ENCODE peak calls at places on chromosomes 13 and 19, in six cellular contexts. L, P, F, X, E and G are unnamed samples.

GRCh38 chr13:102839462-102839861 is 6.4 kb upstream of the ERCC5 start:
- DNase-seq in L (no peak), P (no peak), E (peak; percentile 75), X (no peak), F (no peak), G (no peak)

GRCh38 chr19:48741222-48741999 is 1.0 kb upstream of the RASIP1 start:
- DNase-seq in X (peak; percentile 78), F (no peak), E (no peak), P (peak; percentile 32), L (peak; percentile 61), G (no peak)

GRCh38 chr19:52224211-52224610 is 34.4 kb downstream of the PPP2R1A start:
- DNase-seq in X (no peak), E (no peak), F (no peak), P (no peak), L (no peak), G (no peak)

GRCh38 chr13:105991622-105992254 is 543.7 kb downstream of the EFNB2 start:
- DNase-seq in X (no peak), L (no peak), P (no peak), E (peak; percentile 66), F (no peak), G (no peak)

GRCh38 chr19:12801466-12802266 is at the start of the genes PRDX2 and THSD8:
- DNase-seq in P (peak; percentile 78), E (peak; percentile 85), X (peak; percentile 77), L (peak; percentile 76), F (no peak), G (peak; percentile 59)

GRCh38 chr19:17950310-17951150 is 16.4 kb upstream of the KCNN1 start:
- DNase-seq in X (peak; percentile 52), L (no peak), F (no peak), P (peak; percentile 20), E (no peak), G (peak; percentile 40)

GRCh38 chr19:50457300-50457699 is 19.0 kb upstream of the EMC10 start:
- DNase-seq in L (no peak), E (no peak), X (no peak), P (no peak), F (no peak), G (no peak)

GRCh38 chr13:20354722-20355121 is 122.6 kb upstream of the GJB6 start:
- DNase-seq in E (no peak), F (no peak), P (no peak), L (no peak), X (no peak), G (no peak)

GRCh38 chr19:34879563-34879962 is 47.1 kb upstream of the ZNF30 start:
- DNase-seq in F (no peak), P (no peak), L (no peak), E (no peak), X (no peak), G (no peak)

GRCh38 chr19:56597696-56598095 is 2.6 kb downstream of the ZNF71 start:
- DNase-seq in F (no peak), E (no peak), P (no peak), X (no peak), L (no peak), G (no peak)

GRCh38 chr19:42281175-42282035 is 12.4 kb downstream of the CIC start:
- DNase-seq in F (no peak), P (no peak), X (peak; percentile 71), E (peak; percentile 70), L (peak; percentile 85), G (peak; percentile 34)
- TF ChIP-seq CTCF in F (no peak), P (no peak), X (no peak), E (peak; percentile 4), L (no peak), G (no peak)

GRCh38 chr13:25018729-25019115 is 77.2 kb upstream of the PABPC3 start:
- DNase-seq in E (no peak), P (no peak), X (peak; percentile 53), L (no peak), F (no peak), G (no peak)
- TF ChIP-seq CTCF in E (no peak), P (no peak), X (peak; percentile 37), L (no peak), F (no peak), G (no peak)

GRCh38 chr13:100594731-100595130 is 6.1 kb upstream of the GGACT start:
- DNase-seq in X (peak; percentile 67), P (no peak), F (no peak), E (no peak), L (no peak), G (no peak)
- TF ChIP-seq CTCF in X (peak; percentile 77), P (peak; percentile 17), F (peak; percentile 34), E (peak; percentile 33), L (peak; percentile 9), G (no peak)

DNA sequence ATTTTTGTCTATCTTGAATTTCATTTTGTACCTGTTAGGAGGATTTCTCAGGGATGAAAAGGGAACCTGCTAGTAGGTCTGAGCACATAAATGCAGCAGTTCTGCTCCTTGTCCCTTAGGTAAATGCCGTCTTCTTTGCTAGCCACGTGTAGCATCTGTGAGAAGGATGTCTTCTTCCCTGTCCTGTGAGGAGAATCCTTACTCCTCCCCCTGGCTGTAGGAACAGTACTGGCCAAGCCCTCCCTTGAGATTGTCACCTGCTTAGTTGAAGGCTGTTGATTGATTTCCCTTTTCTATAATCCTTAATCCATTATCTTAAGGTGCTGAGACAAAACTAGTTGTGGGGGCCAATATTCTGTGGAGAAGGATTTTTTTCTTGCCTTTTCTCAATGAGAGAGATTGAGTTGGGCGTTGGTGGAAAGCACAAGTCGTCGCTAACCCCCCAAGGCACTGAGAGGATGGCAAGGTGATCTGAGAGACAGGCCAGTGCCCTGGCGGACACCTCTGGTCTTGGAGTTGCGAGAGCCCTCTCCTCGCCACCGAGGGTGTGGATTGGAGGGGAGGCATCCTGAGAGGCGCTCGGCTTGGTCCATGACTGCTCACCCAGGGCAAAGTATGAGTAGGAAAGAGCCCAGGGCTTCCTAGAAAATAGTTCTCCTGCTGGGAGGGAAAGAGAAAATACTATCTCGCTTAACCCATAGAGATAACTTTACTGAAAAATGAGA is 216.7 kb downstream of the ATP8A2 start:
- DNase-seq in E (no peak), X (peak; percentile 37), L (no peak), P (no peak), F (no peak), G (no peak)
- TF ChIP-seq CTCF in E (no peak), X (no peak), L (no peak), P (no peak), F (no peak), G (no peak)

DNA sequence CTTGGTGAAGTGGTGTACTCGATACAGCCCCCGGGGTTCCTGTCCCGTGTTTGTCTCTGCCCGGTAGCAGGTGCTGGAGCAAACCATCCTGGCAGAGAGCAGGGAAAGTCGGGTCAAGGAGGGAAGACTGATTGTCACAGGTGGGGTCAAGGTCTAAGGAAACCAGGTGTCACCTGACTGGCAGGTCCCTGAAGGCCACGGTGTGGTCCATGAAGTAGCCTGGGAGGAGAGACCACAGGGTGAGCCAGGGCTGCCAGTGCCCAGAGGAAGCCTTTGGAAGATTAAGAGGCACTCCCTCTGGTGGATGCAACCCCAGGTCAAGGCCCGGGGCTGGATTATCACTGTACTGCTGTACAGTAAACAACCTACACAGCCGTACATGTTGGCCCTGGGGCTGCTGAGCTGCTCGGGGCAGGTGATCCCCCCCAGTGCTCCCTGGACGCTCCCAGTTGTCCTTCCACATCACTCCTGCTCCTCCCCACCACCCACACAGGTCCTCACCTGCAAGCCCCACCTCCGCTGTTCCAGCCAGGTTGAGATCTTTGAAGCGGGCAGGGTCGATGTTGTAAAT is 6.0 kb upstream of the CCER2 start:
- DNase-seq in E (no peak), F (no peak), X (no peak), L (no peak), P (no peak), G (no peak)
- TF ChIP-seq CTCF in E (no peak), F (no peak), X (peak; percentile 36), L (peak; percentile 14), P (no peak), G (no peak)

GRCh38 chr19:4173479-4174211 is 8.7 kb downstream of the SIRT6 start:
- DNase-seq in X (no peak), E (no peak), F (no peak), P (no peak), L (no peak), G (no peak)

GRCh38 chr19:4175669-4175931 is 6.8 kb downstream of the SIRT6 start:
- DNase-seq in L (no peak), F (no peak), P (no peak), E (no peak), X (no peak), G (no peak)

GRCh38 chr19:4172861-4173473 is 9.4 kb downstream of the SIRT6 start:
- DNase-seq in P (peak; percentile 60), E (peak; percentile 46), L (peak; percentile 56), F (no peak), X (peak; percentile 85), G (peak; percentile 67)

GRCh38 chr19:4174895-4175668 is 7.3 kb downstream of the SIRT6 start:
- DNase-seq in X (no peak), P (no peak), F (no peak), E (no peak), L (no peak), G (no peak)

GRCh38 chr19:4174212-4174894 is 8.0 kb downstream of the SIRT6 start:
- DNase-seq in L (no peak), P (no peak), E (no peak), X (no peak), F (no peak), G (no peak)
- TF ChIP-seq CTCF in L (no peak), P (no peak), E (no peak), X (no peak), F (no peak), G (no peak)

DNA sequence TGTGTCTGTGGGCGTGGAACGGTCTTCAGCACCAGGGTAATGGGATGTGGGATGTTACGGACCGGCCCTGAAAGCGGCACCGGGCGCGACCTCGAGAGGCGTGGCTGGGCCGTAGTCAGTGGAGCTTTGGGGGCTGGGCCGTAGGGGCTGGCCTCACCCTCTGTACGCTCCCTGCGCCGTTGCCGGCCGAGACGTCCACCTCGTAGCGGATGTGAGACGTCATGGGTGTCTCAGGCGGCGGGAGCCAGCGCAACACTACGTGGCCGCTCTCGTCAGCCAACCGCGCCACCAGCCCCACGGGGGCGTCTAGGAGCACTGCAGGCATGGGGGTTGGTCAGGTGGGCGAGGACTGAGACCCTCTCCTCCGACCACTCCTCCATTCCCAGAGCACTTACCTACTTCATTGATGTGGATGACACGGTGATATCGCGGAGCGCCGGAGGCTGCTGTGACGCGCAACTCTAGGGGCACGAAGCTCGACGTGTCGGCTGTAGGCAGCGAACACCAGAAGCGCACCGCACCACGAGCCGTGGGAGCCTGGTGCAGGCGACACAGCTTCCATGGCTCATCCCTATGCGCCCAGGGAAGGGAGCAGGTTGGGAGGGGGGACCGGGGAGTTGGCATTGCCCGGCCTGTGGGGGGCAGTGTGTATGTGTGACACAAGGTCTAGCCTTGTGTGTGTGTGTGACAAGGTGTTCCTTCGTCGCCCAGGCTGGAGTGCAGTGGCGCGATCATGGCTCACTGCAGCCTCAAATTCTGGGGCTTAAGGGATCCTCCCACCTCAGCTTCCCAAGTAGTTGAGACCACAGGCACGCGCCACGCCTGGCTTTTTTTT is 2.4 kb downstream of the EPOR start:
- DNase-seq in E (peak; percentile 84), L (peak; percentile 75), X (peak; percentile 96), F (peak; percentile 90), P (peak; percentile 55), G (peak; percentile 66)
- TF ChIP-seq CTCF in E (peak; percentile 39), L (no peak), X (peak; percentile 52), F (no peak), P (no peak), G (no peak)

GRCh38 chr19:45200614-45201013 is 22.0 kb downstream of the BLOC1S3 start:
- DNase-seq in P (no peak), E (peak; percentile 75), L (peak; percentile 21), F (no peak), X (peak; percentile 73), G (no peak)
- TF ChIP-seq CTCF in P (no peak), E (peak; percentile 21), L (peak; percentile 54), F (peak; percentile 37), X (peak; percentile 77), G (no peak)